ENCODE peak calls at places on chromosome 17, in six cellular contexts. One of them, this sample, is unnamed.

GRCh38 chr17:39722104-39722503 is 8.2 kb downstream of the MIEN1 start:
- DNase-seq in GM23248: no peak
- DNase-seq in neural progenitor cell: no peak
- DNase-seq in MM.1S: no peak
- DNase-seq in GM23338: no peak
- DNase-seq in SK-N-SH: no peak
- DNase-seq in this sample: no peak

GRCh38 chr17:59425085-59425901 is 93.8 kb downstream of the YPEL2 start:
- DNase-seq in GM23248: peak; percentile 87
- DNase-seq in neural progenitor cell: no peak
- DNase-seq in MM.1S: peak; percentile 42
- DNase-seq in GM23338: peak; percentile 21
- DNase-seq in SK-N-SH: peak; percentile 85
- DNase-seq in this sample: no peak

GRCh38 chr17:45116434-45117016 is 15.8 kb downstream of the PLCD3 start:
- DNase-seq in GM23248: no peak
- DNase-seq in neural progenitor cell: no peak
- DNase-seq in MM.1S: no peak
- DNase-seq in GM23338: no peak
- DNase-seq in SK-N-SH: peak; percentile 92
- DNase-seq in this sample: no peak

GRCh38 chr17:10036511-10037061 is 131.5 kb upstream of the RCVRN start:
- DNase-seq in GM23248: peak; percentile 40
- DNase-seq in neural progenitor cell: no peak
- DNase-seq in MM.1S: no peak
- DNase-seq in GM23338: no peak
- DNase-seq in SK-N-SH: no peak
- DNase-seq in this sample: no peak

GRCh38 chr17:50266384-50267073 is 7.7 kb upstream of the TMEM92 start:
- DNase-seq in GM23248: peak; percentile 91
- DNase-seq in neural progenitor cell: no peak
- DNase-seq in MM.1S: no peak
- DNase-seq in GM23338: no peak
- DNase-seq in SK-N-SH: peak; percentile 82
- DNase-seq in this sample: peak; percentile 93

GRCh38 chr17:47819475-47819874 is 2.1 kb downstream of the OSBPL7 start:
- DNase-seq in GM23248: no peak
- DNase-seq in neural progenitor cell: no peak
- DNase-seq in MM.1S: no peak
- DNase-seq in GM23338: no peak
- DNase-seq in SK-N-SH: no peak
- DNase-seq in this sample: no peak

GRCh38 chr17:10127819-10128375 is 70.5 kb downstream of the GAS7 start:
- DNase-seq in GM23248: peak; percentile 98
- DNase-seq in neural progenitor cell: peak; percentile 73
- DNase-seq in MM.1S: no peak
- DNase-seq in GM23338: peak; percentile 19
- DNase-seq in SK-N-SH: no peak
- DNase-seq in this sample: no peak

GRCh38 chr17:18257747-18258355 is 687 bp downstream of the FLII start:
- DNase-seq in GM23248: peak; percentile 94
- DNase-seq in neural progenitor cell: peak; percentile 83
- DNase-seq in MM.1S: peak; percentile 56
- DNase-seq in GM23338: peak; percentile 75
- DNase-seq in SK-N-SH: peak; percentile 93
- DNase-seq in this sample: peak; percentile 79

GRCh38 chr17:32481193-32481592 is 5.6 kb upstream of the CDK5R1 start:
- DNase-seq in GM23248: no peak
- DNase-seq in neural progenitor cell: no peak
- DNase-seq in MM.1S: no peak
- DNase-seq in GM23338: no peak
- DNase-seq in SK-N-SH: no peak
- DNase-seq in this sample: no peak
- H2AFZ ChIP-seq in GM23248: no peak overlapping the region
- H2AFZ ChIP-seq in neural progenitor cell: no peak overlapping the region
- H2AFZ ChIP-seq in MM.1S: no peak overlapping the region
- H2AFZ ChIP-seq in GM23338: no peak overlapping the region
- H2AFZ ChIP-seq in SK-N-SH: no peak overlapping the region
- H2AFZ ChIP-seq in this sample: no peak overlapping the region

GRCh38 chr17:7580631-7581554 is 1.5 kb downstream of the CD68 start:
- DNase-seq in GM23248: no peak
- DNase-seq in neural progenitor cell: no peak
- DNase-seq in MM.1S: no peak
- DNase-seq in GM23338: peak; percentile 11
- DNase-seq in SK-N-SH: no peak
- DNase-seq in this sample: no peak
- H3F3A ChIP-seq in GM23248: peaks cover 50% of the 10 kb centered on the region
- H3F3A ChIP-seq in neural progenitor cell: peaks cover 73% of the 10 kb centered on the region
- H3F3A ChIP-seq in MM.1S: peaks cover 56% of the 10 kb centered on the region
- H3F3A ChIP-seq in GM23338: peaks cover 62% of the 10 kb centered on the region
- H3F3A ChIP-seq in SK-N-SH: peaks cover 42% of the 10 kb centered on the region
- H3F3A ChIP-seq in this sample: peaks cover 23% of the 10 kb centered on the region

DNA sequence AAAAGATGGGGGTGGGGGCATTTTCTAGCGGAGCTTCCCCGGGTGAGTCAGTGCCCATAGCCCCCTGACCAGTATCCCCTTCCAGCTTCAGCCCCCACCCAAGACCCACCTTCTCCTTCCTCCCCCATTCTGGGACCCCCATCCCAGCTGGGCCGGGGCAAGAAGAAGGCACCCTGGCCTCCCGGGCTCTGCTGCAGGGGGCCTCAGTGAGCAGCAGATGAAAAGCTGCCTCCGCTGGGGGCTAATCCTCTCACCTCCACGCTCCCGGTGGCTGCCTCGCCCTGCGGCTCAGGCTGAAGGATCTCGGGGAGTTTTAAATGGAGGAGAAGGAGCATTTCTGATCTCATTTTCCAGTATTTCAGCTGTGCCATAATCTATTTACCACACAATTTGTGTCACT is 313.5 kb upstream of the TNRC6C start:
- DNase-seq in GM23248: no peak
- DNase-seq in neural progenitor cell: peak; percentile 67
- DNase-seq in MM.1S: no peak
- DNase-seq in GM23338: peak; percentile 44
- DNase-seq in SK-N-SH: no peak
- DNase-seq in this sample: no peak
- H4K20me1 ChIP-seq in GM23248: no peaks in the 10 kb centered on the region
- H4K20me1 ChIP-seq in neural progenitor cell: no peaks in the 10 kb centered on the region
- H4K20me1 ChIP-seq in MM.1S: no peaks in the 10 kb centered on the region
- H4K20me1 ChIP-seq in GM23338: no peaks in the 10 kb centered on the region
- H4K20me1 ChIP-seq in SK-N-SH: no peaks in the 10 kb centered on the region
- H4K20me1 ChIP-seq in this sample: no peaks in the 10 kb centered on the region

DNA sequence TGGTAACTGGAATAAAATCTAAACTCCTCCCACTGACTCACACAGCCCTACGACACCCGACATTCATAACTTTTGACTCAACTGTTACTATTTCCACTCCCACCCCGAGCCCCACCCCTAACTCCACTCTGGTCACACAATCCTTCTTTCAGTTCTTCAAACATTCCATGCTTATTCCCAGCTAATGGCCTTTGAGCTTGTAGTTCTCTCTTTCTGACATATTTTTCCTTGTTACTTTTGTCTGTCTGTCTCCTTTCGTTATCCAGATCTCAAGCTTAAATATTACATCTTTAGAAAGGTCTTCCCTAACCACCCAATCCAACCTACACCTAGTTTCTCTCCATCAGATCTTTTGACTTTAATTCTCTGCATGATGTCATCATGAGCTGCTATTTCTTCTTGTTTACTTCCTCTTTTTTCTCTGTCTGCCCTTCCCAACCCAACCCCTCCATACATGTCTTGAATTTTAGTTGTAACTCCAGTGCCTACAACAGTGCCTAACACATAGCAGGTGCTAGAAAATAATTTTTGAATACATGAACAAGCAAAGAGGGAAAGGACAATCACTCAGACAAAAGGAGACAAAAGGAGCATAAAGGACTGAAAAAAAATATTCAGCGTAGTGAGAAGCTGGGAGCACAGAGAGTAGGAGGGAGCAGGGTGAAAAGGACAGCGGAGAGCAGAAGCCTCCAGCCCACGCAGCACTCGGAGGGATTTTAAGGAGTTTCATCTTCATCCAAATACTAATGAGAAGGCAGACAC is 65.2 kb upstream of the SMIM36 start:
- DNase-seq in GM23248: peak; percentile 92
- DNase-seq in neural progenitor cell: no peak
- DNase-seq in MM.1S: no peak
- DNase-seq in GM23338: no peak
- DNase-seq in SK-N-SH: no peak
- DNase-seq in this sample: peak; percentile 87
- H2AFZ ChIP-seq in GM23248: peak overlapping the region; percentile 97
- H2AFZ ChIP-seq in neural progenitor cell: peak overlapping the region; percentile 3
- H2AFZ ChIP-seq in MM.1S: no peak overlapping the region
- H2AFZ ChIP-seq in GM23338: peak overlapping the region; percentile 98
- H2AFZ ChIP-seq in SK-N-SH: peak overlapping the region; percentile 52
- H2AFZ ChIP-seq in this sample: peak overlapping the region; percentile 73

DNA sequence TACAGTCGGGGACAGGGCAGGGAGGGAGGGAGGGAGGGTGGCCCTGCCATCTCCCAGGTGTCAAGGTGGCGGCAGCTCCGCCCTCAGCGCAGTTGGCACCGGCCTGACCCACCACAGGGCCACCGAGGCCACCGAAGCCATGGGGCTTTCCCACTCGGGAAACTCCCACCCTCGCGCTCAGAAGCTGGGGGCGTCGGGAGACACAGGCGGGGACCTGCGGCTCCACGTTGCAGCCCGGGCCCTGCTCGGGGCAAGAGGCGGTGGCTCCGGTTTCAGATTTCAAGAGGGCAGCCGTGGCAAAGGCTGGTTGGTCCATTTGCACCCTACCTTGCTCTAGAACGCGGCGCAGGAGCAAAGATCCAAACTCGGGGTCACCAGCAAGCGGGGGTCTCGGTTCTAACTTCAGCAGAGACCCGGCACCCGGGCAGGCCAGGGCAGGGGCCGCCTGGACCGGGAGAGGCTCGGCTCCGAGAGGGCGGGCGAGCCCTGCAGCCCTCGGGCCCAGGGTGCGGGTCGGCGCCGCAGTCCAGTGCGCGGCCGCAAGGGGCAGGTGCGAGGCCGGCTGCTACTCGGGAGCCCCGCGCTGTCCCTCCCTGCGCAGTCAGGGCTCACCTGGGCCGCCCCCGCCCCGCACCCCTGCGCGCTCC is 412 bp downstream of the CYB561 start:
- DNase-seq in GM23248: peak; percentile 84
- DNase-seq in neural progenitor cell: peak; percentile 83
- DNase-seq in MM.1S: peak; percentile 63
- DNase-seq in GM23338: peak; percentile 72
- DNase-seq in SK-N-SH: peak; percentile 94
- DNase-seq in this sample: peak; percentile 66
- H3F3A ChIP-seq in GM23248: peaks cover 5% of the 10 kb centered on the region
- H3F3A ChIP-seq in neural progenitor cell: peaks cover 10% of the 10 kb centered on the region
- H3F3A ChIP-seq in MM.1S: no peaks in the 10 kb centered on the region
- H3F3A ChIP-seq in GM23338: peaks cover 4% of the 10 kb centered on the region
- H3F3A ChIP-seq in SK-N-SH: peaks cover 36% of the 10 kb centered on the region
- H3F3A ChIP-seq in this sample: no peaks in the 10 kb centered on the region